ENCODE peak calls at places on chromosomes 16 and 17, in seven cellular contexts. D is dermis microvascular lymphatic vessel endothelial cell, J is DMS153, T is AG04450, F is aorta, A is mammary epithelial cell, M is activated T-cell treated with anti-CD3 and anti-CD28 coated beads for 24 hours. V is an unnamed sample.

GRCh38 chr16:72805486-72805885 is 242.4 kb downstream of the ZFHX3 start:
- DNase-seq in T (no peak), D (no peak), J (no peak), F (no peak), A (no peak), M (no peak), V (no peak)

GRCh38 chr17:48676963-48677558 is 45.3 kb downstream of the PRAC1 start:
- DNase-seq in F (no peak), D (no peak), M (no peak), A (no peak), T (no peak), J (no peak), V (no peak)

GRCh38 chr16:57266531-57267268 is 17.8 kb downstream of the PLLP start:
- DNase-seq in F (no peak), D (peak), J (no peak), T (no peak), M (peak), A (no peak), V (no peak)

GRCh38 chr16:27430923-27431484 is 29.0 kb downstream of the IL21R start:
- DNase-seq in M (no peak), D (peak), A (no peak), J (no peak), F (no peak), T (no peak), V (no peak)

GRCh38 chr17:43967251-43967875 is 13.6 kb upstream of the PYY start:
- DNase-seq in D (no peak), F (no peak), J (no peak), M (no peak), A (no peak), T (no peak), V (no peak)

GRCh38 chr17:61402978-61403845 is 3.6 kb downstream of the TBX2 start:
- DNase-seq in J (peak), F (peak), T (no peak), D (no peak), A (no peak), M (no peak), V (no peak)

GRCh38 chr17:50051082-50051576 is 4.8 kb upstream of the ITGA3 start:
- DNase-seq in M (peak), D (peak), F (no peak), A (peak), J (peak), T (no peak), V (no peak)

GRCh38 chr16:50458694-50459271 is 89.4 kb upstream of the NKD1 start:
- DNase-seq in D (no peak), M (no peak), T (no peak), J (no peak), A (no peak), F (no peak), V (no peak)

GRCh38 chr17:70863436-70864248 is 694.3 kb downstream of the KCNJ2 start:
- DNase-seq in D (no peak), T (no peak), J (no peak), A (no peak), M (no peak), F (no peak), V (no peak)

GRCh38 chr17:6570731-6571465 is 14.5 kb upstream of the PITPNM3 start:
- DNase-seq in D (no peak), A (no peak), M (no peak), F (no peak), J (no peak), T (no peak), V (no peak)

GRCh38 chr17:39750131-39751015 is 12.6 kb downstream of the GRB7 start:
- DNase-seq in A (peak), F (no peak), M (no peak), J (no peak), D (no peak), T (no peak), V (peak)

GRCh38 chr17:35931794-35932419 is 1.3 kb upstream of the RDM1 start:
- DNase-seq in D (peak), J (no peak), M (no peak), T (no peak), F (peak), A (no peak), V (no peak)

GRCh38 chr16:30609002-30609927 is 924 bp downstream of the ZNF689 start:
- DNase-seq in D (peak), J (no peak), M (no peak), T (no peak), A (no peak), F (peak), V (no peak)

GRCh38 chr17:49687878-49688491 is 10.1 kb upstream of the SPOP start:
- DNase-seq in M (no peak), A (no peak), J (peak), D (peak), T (no peak), F (no peak), V (peak)

GRCh38 chr17:40251576-40251975 is 32.5 kb downstream of the WIPF2 start:
- DNase-seq in A (peak), D (peak), M (no peak), T (no peak), F (no peak), J (no peak), V (no peak)

GRCh38 chr16:14109077-14109775 is 38.1 kb downstream of the MRTFB start:
- DNase-seq in T (no peak), M (no peak), F (no peak), A (no peak), D (peak), J (peak), V (no peak)

GRCh38 chr16:88815901-88816589 is 4.3 kb upstream of the APRT start:
- DNase-seq in A (no peak), M (peak), T (no peak), J (no peak), F (no peak), D (peak), V (peak)

GRCh38 chr16:1665829-1666228 is 12.2 kb upstream of the JPT2 start:
- DNase-seq in D (no peak), M (no peak), T (no peak), A (no peak), J (no peak), F (no peak), V (no peak)

GRCh38 chr17:47717845-47718621 is 15.0 kb upstream of the TBX21 start:
- DNase-seq in J (no peak), T (no peak), D (no peak), A (no peak), F (no peak), M (no peak), V (no peak)

GRCh38 chr16:64657316-64658011 is 464.4 kb downstream of the CDH11 start:
- DNase-seq in T (no peak), M (no peak), F (no peak), D (no peak), J (no peak), A (no peak), V (no peak)

GRCh38 chr16:23356941-23357340 is 54.8 kb downstream of the SCNN1B start:
- DNase-seq in J (no peak), M (no peak), D (no peak), A (no peak), F (no peak), T (no peak), V (no peak)

GRCh38 chr16:12436201-12436657 is 367.5 kb downstream of the CPPED1 start:
- DNase-seq in J (peak), T (no peak), M (no peak), F (no peak), D (no peak), A (no peak), V (no peak)

GRCh38 chr16:89360760-89361435 is 129.5 kb downstream of the ANKRD11 start:
- DNase-seq in A (no peak), F (peak), D (peak), T (no peak), J (no peak), M (peak), V (no peak)

GRCh38 chr17:51189628-51190027 is 23.4 kb downstream of the NME2 start:
- DNase-seq in A (no peak), T (no peak), F (no peak), M (no peak), D (no peak), J (no peak), V (no peak)

GRCh38 chr16:53960954-53961616 is 257.1 kb downstream of the FTO start:
- DNase-seq in J (no peak), T (no peak), A (no peak), F (no peak), M (no peak), D (no peak), V (no peak)

GRCh38 chr16:23903001-23903414 is 67.2 kb downstream of the PRKCB start:
- DNase-seq in M (no peak), D (no peak), A (peak), F (no peak), J (no peak), T (no peak), V (no peak)

GRCh38 chr16:56600398-56600999 is 7.9 kb upstream of the MT2A start:
- DNase-seq in D (peak), M (no peak), T (no peak), A (peak), J (no peak), F (no peak), V (peak)

GRCh38 chr17:17784599-17785264 is 52.1 kb downstream of the SREBF1 start:
- DNase-seq in D (no peak), T (no peak), A (no peak), J (no peak), M (no peak), F (no peak), V (peak)

GRCh38 chr16:71924710-71925109 is 29.4 kb downstream of the IST1 start:
- DNase-seq in F (no peak), A (no peak), J (no peak), T (no peak), M (no peak), D (peak), V (no peak)

GRCh38 chr17:45719335-45720071 is 64.6 kb upstream of the CRHR1 start:
- DNase-seq in A (peak), J (no peak), D (no peak), F (no peak), T (peak), M (no peak), V (peak)

GRCh38 chr17:82858376-82859126 is 18.7 kb upstream of the ZNF750 start:
- DNase-seq in J (no peak), F (no peak), T (no peak), M (no peak), A (peak), D (no peak), V (no peak)

GRCh38 chr17:75516255-75516618 is at the start of gene TSEN54:
- DNase-seq in M (peak), T (peak), F (peak), A (peak), D (peak), J (peak), V (peak)

GRCh38 chr17:35373984-35374765 is 754 bp upstream of the SLFN11 start:
- DNase-seq in T (no peak), M (peak), F (peak), A (peak), D (peak), J (peak), V (no peak)

GRCh38 chr17:41666336-41666680 is 22.4 kb upstream of the EIF1 start:
- DNase-seq in D (peak), J (peak), A (peak), M (peak), F (peak), T (peak), V (no peak)

GRCh38 chr17:27349540-27350021 is 55.7 kb downstream of the WSB1 start:
- DNase-seq in T (no peak), F (no peak), M (no peak), D (no peak), A (no peak), J (no peak), V (no peak)

V was measured in HepG2.